ENCODE peak calls at places on chromosomes 16 and 17, in six cellular contexts. X, C, L, D, Z and K are unnamed samples.

GRCh38 chr16:59683709-59684108 is 949.6 kb upstream of the GOT2 start:
- DNase-seq in X (no peak), L (no peak), C (no peak), D (no peak), Z (no peak), K (no peak)

GRCh38 chr17:60087882-60088669 is 9.4 kb upstream of the HEATR6 start:
- DNase-seq in D (peak), X (no peak), L (no peak), C (no peak), Z (peak), K (peak)

GRCh38 chr16:21268236-21268635 is 9.9 kb downstream of the CRYM start:
- DNase-seq in Z (no peak), D (no peak), X (no peak), L (no peak), C (no peak), K (no peak)

GRCh38 chr17:58312021-58312630 is 16.5 kb downstream of the TSPOAP1 start:
- DNase-seq in C (no peak), X (no peak), Z (no peak), D (no peak), L (no peak), K (no peak)

GRCh38 chr17:57407287-57408063 is 151.2 kb downstream of the MSI2 start:
- DNase-seq in D (peak), L (no peak), X (no peak), C (no peak), Z (no peak), K (peak)

GRCh38 chr16:80806957-80807356 is 2.6 kb upstream of the CDYL2 start:
- DNase-seq in C (peak), L (peak), X (no peak), Z (peak), D (no peak), K (peak)

GRCh38 chr16:80144191-80144590 is 396.6 kb upstream of the DYNLRB2 start:
- DNase-seq in C (no peak), D (no peak), X (no peak), Z (no peak), L (no peak), K (peak)

GRCh38 chr16:15644306-15644961 is 1.5 kb upstream of the MARF1 start:
- DNase-seq in D (no peak), C (no peak), X (no peak), Z (no peak), L (no peak), K (peak)

GRCh38 chr17:38353084-38353604 is 1.5 kb downstream of the SOCS7 start:
- DNase-seq in L (no peak), X (no peak), C (no peak), D (peak), Z (no peak), K (peak)

GRCh38 chr17:45414997-45415881 is 17.4 kb downstream of the ARHGAP27 start:
- DNase-seq in Z (no peak), D (peak), X (no peak), L (peak), C (no peak), K (no peak)

GRCh38 chr16:87963400-87963799 is 12.2 kb downstream of the BANP start:
- DNase-seq in C (peak), D (no peak), L (no peak), Z (peak), X (no peak), K (peak)

GRCh38 chr17:557371-557770 is 157.3 kb downstream of the VPS53 start:
- DNase-seq in L (no peak), X (no peak), D (no peak), Z (peak), C (no peak), K (peak)

GRCh38 chr17:41735744-41736143 is 1.3 kb upstream of the HAP1 start:
- DNase-seq in C (no peak), L (no peak), D (no peak), Z (no peak), X (no peak), K (no peak)

GRCh38 chr17:45147102-45147580 is 1.1 kb upstream of the HEXIM1 start:
- DNase-seq in L (peak), Z (peak), C (no peak), D (peak), X (peak), K (no peak)

GRCh38 chr16:79770244-79771064 is 169.9 kb upstream of the MAF start:
- DNase-seq in C (peak), Z (peak), L (peak), X (peak), D (peak), K (peak)

GRCh38 chr17:60941028-60941427 is 263.4 kb downstream of the BCAS3 start:
- DNase-seq in X (peak), D (peak), L (no peak), C (no peak), Z (peak), K (peak)